ENCODE peak calls at places on chromosomes 13 and 19, in six cellular contexts. L is GM12878, P is HCT116, G is HepG2, K is K562, V is NT2/D1. N is an unnamed sample.

GRCh38 chr19:54189020-54189667 is at the start of gene MBOAT7:
- DNase-seq in L (no peak), P (no peak), G (no peak), K (peak), V (no peak), N (no peak)

GRCh38 chr19:1756705-1757445 is 3.6 kb downstream of the ONECUT3 start:
- DNase-seq in L (no peak), P (no peak), G (no peak), K (no peak), V (no peak), N (no peak)

GRCh38 chr19:40273469-40274360 is 11.4 kb downstream of the AKT2 start:
- DNase-seq in L (no peak), P (no peak), G (no peak), K (peak), V (no peak), N (no peak)

GRCh38 chr19:29842471-29843179 is 30.8 kb downstream of the CCNE1 start:
- DNase-seq in L (no peak), P (no peak), G (no peak), K (no peak), V (no peak), N (no peak)

GRCh38 chr19:57599377-57599760 is 316 bp upstream of the ZNF530 start:
- DNase-seq in L (peak), P (no peak), G (no peak), K (no peak), V (no peak), N (no peak)

GRCh38 chr19:3981373-3981735 is 3.9 kb downstream of the EEF2 start:
- DNase-seq in L (no peak), P (no peak), G (no peak), K (no peak), V (no peak), N (no peak)

GRCh38 chr13:57552441-57552840 is 79.1 kb upstream of the PCDH17 start:
- DNase-seq in L (no peak), P (no peak), G (no peak), K (no peak), V (no peak), N (no peak)

GRCh38 chr13:48586591-48587103 is 53.8 kb upstream of the RCBTB2 start:
- DNase-seq in L (no peak), P (no peak), G (no peak), K (peak), V (no peak), N (no peak)

GRCh38 chr19:17076539-17076919 is 952 bp downstream of the MYO9B start:
- DNase-seq in L (no peak), P (no peak), G (no peak), K (no peak), V (no peak), N (no peak)

GRCh38 chr13:102856603-102857002 is 10.8 kb downstream of the ERCC5 start:
- DNase-seq in L (no peak), P (no peak), G (no peak), K (no peak), V (no peak), N (no peak)

GRCh38 chr13:73195091-73195490 is 136.3 kb downstream of the KLF5 start:
- DNase-seq in L (no peak), P (no peak), G (no peak), K (no peak), V (no peak), N (no peak)

GRCh38 chr19:47280183-47280797 is 5.6 kb downstream of the INAFM1 start:
- DNase-seq in L (no peak), P (no peak), G (peak), K (peak), V (no peak), N (no peak)

GRCh38 chr19:46021531-46022041 is 1.3 kb downstream of the PGLYRP1 start:
- DNase-seq in L (no peak), P (no peak), G (no peak), K (peak), V (no peak), N (no peak)

GRCh38 chr13:108700421-108701170 is 71.2 kb downstream of the MYO16 start:
- DNase-seq in L (no peak), P (no peak), G (no peak), K (no peak), V (no peak), N (no peak)

DNA sequence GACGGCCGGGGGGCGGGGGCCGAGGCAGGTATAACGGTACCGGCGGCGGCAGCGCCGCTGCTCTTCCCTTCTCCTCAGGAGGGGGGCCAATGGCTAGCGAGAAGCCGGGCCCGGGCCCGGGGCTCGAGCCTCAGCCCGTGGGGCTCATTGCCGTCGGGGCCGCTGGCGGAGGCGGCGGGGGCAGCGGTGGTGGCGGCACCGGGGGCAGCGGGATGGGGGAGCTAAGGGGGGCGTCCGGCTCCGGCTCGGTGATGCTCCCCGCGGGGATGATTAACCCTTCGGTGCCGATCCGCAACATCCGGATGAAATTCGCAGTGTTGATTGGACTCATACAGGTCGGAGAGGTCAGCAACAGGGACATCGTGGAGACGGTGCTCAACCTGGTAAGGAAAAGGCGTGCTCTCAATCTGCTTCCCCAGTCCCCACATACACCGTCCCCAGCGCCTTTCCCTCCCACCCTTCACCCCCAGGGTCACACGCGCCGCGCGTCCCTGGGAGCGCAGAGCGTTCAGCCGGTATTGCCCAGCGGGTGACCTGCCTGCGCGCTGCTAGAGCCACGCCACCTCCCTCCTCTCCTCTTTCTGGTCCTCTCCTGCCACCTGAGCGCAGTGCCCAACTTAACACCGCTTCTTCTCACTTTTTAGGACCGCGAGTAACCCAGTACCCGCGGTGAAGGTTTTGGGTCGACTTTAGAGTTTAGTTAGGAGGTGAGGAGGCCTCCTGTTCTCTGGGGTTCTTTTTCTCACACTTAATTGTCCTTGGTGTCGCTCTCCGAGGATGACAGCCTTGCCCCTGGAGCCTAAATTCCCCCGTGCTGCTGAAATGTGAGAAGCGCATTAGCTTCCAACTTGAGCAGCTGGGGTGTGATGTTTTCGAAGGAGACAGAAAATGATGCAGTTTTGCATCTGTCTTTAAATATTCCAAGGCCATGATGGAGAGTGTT is 933 bp downstream of the NBEA start:
- DNase-seq in L (no peak), P (no peak), G (no peak), K (no peak), V (no peak), N (peak)
- TF ChIP-seq ZNF274 in L (no peak), P (no peak), G (no peak), K (no peak), V (no peak), N (no peak)

GRCh38 chr19:10881403-10882107 is 10.2 kb downstream of the CARM1 start:
- DNase-seq in L (no peak), P (no peak), G (no peak), K (peak), V (no peak), N (no peak)
- TF ChIP-seq ZNF274 in L (no peak), P (no peak), G (no peak), K (no peak), V (no peak), N (no peak)

DNA sequence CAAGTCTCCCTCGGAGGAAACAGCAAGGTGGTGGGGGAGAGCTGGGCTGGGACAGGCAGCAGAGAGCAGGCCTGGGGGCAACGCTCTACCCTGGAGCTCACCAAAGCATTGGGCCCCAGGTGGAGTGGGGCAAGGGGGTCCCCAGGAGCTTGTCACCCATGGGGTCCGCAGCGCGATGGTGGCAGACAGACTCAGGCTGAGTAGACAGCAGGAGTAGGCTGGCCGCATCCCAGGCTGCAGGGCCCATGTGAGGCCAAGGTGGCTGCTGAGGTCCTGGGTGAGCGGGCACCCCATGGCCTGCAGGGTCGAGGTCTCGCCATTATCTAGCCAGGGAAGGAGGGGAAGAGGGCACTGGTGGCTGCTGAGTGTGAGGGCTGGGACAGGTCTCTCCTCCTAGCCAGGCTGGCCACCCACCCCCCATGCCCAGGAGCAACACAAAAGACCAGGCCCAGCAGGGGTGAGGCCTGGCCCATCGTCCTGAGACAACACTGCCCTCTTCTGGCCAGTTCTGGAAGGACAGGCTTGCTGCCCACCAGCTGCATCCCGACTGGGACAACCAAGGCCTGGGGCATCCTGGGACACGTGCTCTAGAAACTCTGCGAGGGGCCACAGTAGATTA is 33.1 kb downstream of the CEBPG start:
- DNase-seq in L (no peak), P (peak), G (peak), K (peak), V (peak), N (peak)
- TF ChIP-seq ZNF274 in L (no peak), P (no peak), G (no peak), K (no peak), V (no peak), N (no peak)

GRCh38 chr19:23698711-23699520 is 11.9 kb upstream of the ZNF675 start:
- DNase-seq in L (no peak), P (no peak), G (no peak), K (no peak), V (no peak), N (no peak)
- TF ChIP-seq ZNF274 in L (no peak), P (no peak), G (no peak), K (no peak), V (no peak), N (no peak)

GRCh38 chr19:6246174-6247006 is 33.4 kb downstream of the MLLT1 start:
- DNase-seq in L (no peak), P (no peak), G (peak), K (no peak), V (no peak), N (no peak)
- TF ChIP-seq ZNF274 in L (no peak), P (no peak), G (no peak), K (no peak), V (no peak), N (no peak)

GRCh38 chr13:96491103-96491502 is 401.2 kb downstream of the HS6ST3 start:
- DNase-seq in L (no peak), P (no peak), G (no peak), K (no peak), V (no peak), N (no peak)

GRCh38 chr13:96490590-96490989 is 400.7 kb downstream of the HS6ST3 start:
- DNase-seq in L (no peak), P (no peak), G (no peak), K (no peak), V (no peak), N (no peak)

GRCh38 chr13:96492758-96493157 is 402.9 kb downstream of the HS6ST3 start:
- DNase-seq in L (no peak), P (no peak), G (no peak), K (no peak), V (no peak), N (no peak)
- TF ChIP-seq ZNF274 in L (no peak), P (no peak), G (no peak), K (no peak), V (no peak), N (no peak)

GRCh38 chr13:46164661-46165060 is 17.3 kb downstream of the LCP1 start:
- DNase-seq in L (no peak), P (no peak), G (no peak), K (no peak), V (no peak), N (no peak)

GRCh38 chr13:46158983-46159382 is 23.0 kb downstream of the LCP1 start:
- DNase-seq in L (no peak), P (no peak), G (no peak), K (no peak), V (no peak), N (no peak)

GRCh38 chr13:46160065-46160464 is 21.9 kb downstream of the LCP1 start:
- DNase-seq in L (no peak), P (no peak), G (no peak), K (no peak), V (no peak), N (no peak)

GRCh38 chr13:46158222-46158621 is 23.8 kb downstream of the LCP1 start:
- DNase-seq in L (no peak), P (no peak), G (no peak), K (no peak), V (no peak), N (no peak)

GRCh38 chr13:46160474-46161066 is 21.4 kb downstream of the LCP1 start:
- DNase-seq in L (no peak), P (peak), G (peak), K (peak), V (peak), N (no peak)
- TF ChIP-seq ZNF274 in L (no peak), P (no peak), G (no peak), K (no peak), V (no peak), N (no peak)

GRCh38 chr19:588758-589692 is 656 bp upstream of the HCN2 start:
- DNase-seq in L (no peak), P (no peak), G (no peak), K (no peak), V (no peak), N (no peak)

GRCh38 chr19:590750-591098 is 1.0 kb downstream of the HCN2 start:
- DNase-seq in L (no peak), P (no peak), G (no peak), K (no peak), V (no peak), N (no peak)

GRCh38 chr19:591099-591958 is 1.6 kb downstream of the HCN2 start:
- DNase-seq in L (no peak), P (no peak), G (no peak), K (peak), V (no peak), N (peak)

GRCh38 chr19:589693-590395 is at the start of gene HCN2:
- DNase-seq in L (no peak), P (no peak), G (no peak), K (peak), V (no peak), N (no peak)

GRCh38 chr19:590396-590745 is 690 bp downstream of the HCN2 start:
- DNase-seq in L (no peak), P (no peak), G (no peak), K (peak), V (no peak), N (no peak)
- TF ChIP-seq ZNF274 in L (no peak), P (no peak), G (no peak), K (no peak), V (no peak), N (no peak)

DNA sequence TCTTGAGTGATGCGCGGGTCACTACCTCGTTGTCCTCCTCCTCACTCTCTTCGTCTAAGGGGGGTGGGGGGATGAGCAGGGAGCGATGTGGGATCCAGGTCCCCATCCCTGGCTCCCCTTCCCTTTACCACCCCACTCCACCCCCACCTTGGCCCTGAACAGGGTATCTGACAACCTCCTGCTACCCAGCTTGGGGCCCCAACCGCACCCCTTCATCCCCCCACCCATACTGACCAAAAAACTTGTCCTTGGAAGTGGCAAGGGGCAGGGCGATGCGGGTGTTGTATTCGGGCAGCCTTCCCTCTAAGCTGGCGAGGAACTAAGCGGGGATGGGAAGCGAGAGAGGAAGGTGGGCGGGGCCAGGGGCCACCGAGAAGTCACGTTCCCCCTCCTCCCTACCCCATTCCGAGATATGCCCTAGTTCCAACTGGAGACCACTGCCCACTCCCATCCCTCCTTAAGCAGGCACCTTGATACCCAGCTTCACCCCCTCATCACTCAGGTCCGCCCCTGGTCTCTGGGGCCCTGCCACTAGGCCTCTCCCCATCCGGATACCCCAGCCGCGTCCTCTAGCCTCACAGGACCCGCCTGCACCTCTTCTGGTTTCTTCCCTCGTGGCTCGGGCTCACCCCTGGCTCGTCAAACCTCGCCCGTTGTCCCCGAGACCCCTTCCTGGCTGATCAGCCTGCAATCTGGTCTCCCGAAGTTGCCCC is 1.9 kb upstream of the RGL3 start:
- DNase-seq in L (no peak), P (no peak), G (no peak), K (peak), V (no peak), N (peak)
- TF ChIP-seq ZNF274 in L (no peak), P (no peak), G (no peak), K (no peak), V (no peak), N (no peak)